ENCODE peak calls at places on chromosomes 12 and 14, in eight cellular contexts. H, Y, O, T, V, U, K and L are unnamed samples.

GRCh38 chr14:93716002-93716401 is 72.3 kb downstream of the PRIMA1 start:
- DNase-seq in H (no peak), Y (no peak), O (no peak), T (no peak), V (no peak), U (no peak), K (no peak), L (no peak)

GRCh38 chr14:101372894-101373640 is 188.2 kb upstream of the DIO3 start:
- DNase-seq in H (no peak), Y (no peak), O (no peak), T (peak), V (no peak), U (no peak), K (no peak), L (peak)

GRCh38 chr12:10636124-10636523 is 22.7 kb upstream of the MAGOHB start:
- DNase-seq in H (no peak), Y (peak), O (no peak), T (no peak), V (no peak), U (no peak), K (no peak), L (no peak)

GRCh38 chr14:26966942-26967341 is 369.1 kb upstream of the NOVA1 start:
- DNase-seq in H (peak), Y (peak), O (peak), T (no peak), V (peak), U (no peak), K (no peak), L (peak)

GRCh38 chr14:53032161-53032803 is 81.4 kb upstream of the FERMT2 start:
- DNase-seq in H (peak), Y (peak), O (no peak), T (no peak), V (no peak), U (no peak), K (no peak), L (no peak)

GRCh38 chr12:103667129-103667528 is 80.1 kb downstream of the STAB2 start:
- DNase-seq in H (no peak), Y (no peak), O (no peak), T (no peak), V (no peak), U (no peak), K (no peak), L (no peak)

GRCh38 chr12:117875652-117876491 is 92.9 kb downstream of the KSR2 start:
- DNase-seq in H (no peak), Y (no peak), O (no peak), T (no peak), V (no peak), U (peak), K (no peak), L (no peak)

GRCh38 chr12:85831327-85831990 is 4.8 kb downstream of the RASSF9 start:
- DNase-seq in H (no peak), Y (no peak), O (no peak), T (no peak), V (no peak), U (no peak), K (no peak), L (no peak)

GRCh38 chr12:116599285-116600122 is 40.3 kb downstream of the MAP1LC3B2 start:
- DNase-seq in H (peak), Y (peak), O (peak), T (peak), V (peak), U (peak), K (peak), L (peak)

GRCh38 chr14:52950898-52951729 is at the start of gene FERMT2:
- DNase-seq in H (peak), Y (peak), O (peak), T (peak), V (peak), U (peak), K (no peak), L (peak)

GRCh38 chr14:33062881-33063280 is 124.2 kb downstream of the NPAS3 start:
- DNase-seq in H (no peak), Y (no peak), O (no peak), T (no peak), V (no peak), U (no peak), K (no peak), L (no peak)

GRCh38 chr12:55797068-55797467 is 20.5 kb downstream of the SARNP start:
- DNase-seq in H (peak), Y (peak), O (no peak), T (no peak), V (no peak), U (no peak), K (no peak), L (no peak)

DNA sequence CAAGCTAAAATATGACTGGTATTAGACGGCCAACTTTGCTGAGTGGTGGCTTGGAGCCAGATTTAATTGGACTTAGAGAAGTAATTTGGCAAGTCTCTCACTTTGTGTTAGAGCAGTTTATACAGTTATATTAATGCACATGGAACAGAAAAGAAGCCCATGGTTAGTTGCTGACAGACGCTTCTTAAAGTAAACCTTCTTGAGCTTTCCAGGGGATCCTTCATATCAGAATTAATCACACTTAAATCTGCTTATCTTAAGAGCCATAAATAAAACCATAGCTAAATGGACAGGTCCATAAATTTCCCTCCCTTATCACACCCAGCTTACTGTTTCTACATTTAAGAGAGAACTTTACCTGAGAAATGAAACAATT is 9.6 kb downstream of the GSG1 start:
- DNase-seq in H (no peak), Y (no peak), O (no peak), T (no peak), V (no peak), U (no peak), K (no peak), L (no peak)
- H3K4me3 ChIP-seq in H (no peak), Y (no peak), O (no peak), T (no peak), V (no peak), U (no peak), K (no peak), L (no peak)

GRCh38 chr12:15982471-15982870 is 71.3 kb downstream of the DERA start:
- DNase-seq in H (peak), Y (no peak), O (no peak), T (no peak), V (no peak), U (no peak), K (no peak), L (no peak)
- TF ChIP-seq POLR2A in H (no peak), Y (no peak), O (no peak), T (no peak), V (no peak), U (no peak), K (no peak), L (no peak)

GRCh38 chr14:78048120-78048519 is 122.1 kb upstream of the NRXN3 start:
- DNase-seq in H (no peak), Y (no peak), O (no peak), T (no peak), V (no peak), U (no peak), K (no peak), L (no peak)

GRCh38 chr14:78043349-78043748 is 126.8 kb upstream of the NRXN3 start:
- DNase-seq in H (no peak), Y (no peak), O (no peak), T (no peak), V (no peak), U (no peak), K (no peak), L (no peak)
- H3K4me3 ChIP-seq in H (no peak), Y (no peak), O (no peak), T (no peak), V (no peak), U (no peak), K (no peak), L (no peak)

GRCh38 chr14:68546839-68547238 is 246.0 kb downstream of the ZFP36L1 start:
- DNase-seq in H (peak), Y (no peak), O (peak), T (peak), V (no peak), U (no peak), K (no peak), L (peak)

GRCh38 chr14:68548194-68549056 is 244.4 kb downstream of the ZFP36L1 start:
- DNase-seq in H (peak), Y (peak), O (peak), T (peak), V (peak), U (no peak), K (no peak), L (peak)

GRCh38 chr14:68549057-68549421 is 243.8 kb downstream of the ZFP36L1 start:
- DNase-seq in H (peak), Y (no peak), O (no peak), T (peak), V (no peak), U (no peak), K (no peak), L (no peak)

GRCh38 chr14:68549966-68550705 is 242.7 kb downstream of the ZFP36L1 start:
- DNase-seq in H (peak), Y (peak), O (no peak), T (no peak), V (no peak), U (no peak), K (no peak), L (no peak)

DNA sequence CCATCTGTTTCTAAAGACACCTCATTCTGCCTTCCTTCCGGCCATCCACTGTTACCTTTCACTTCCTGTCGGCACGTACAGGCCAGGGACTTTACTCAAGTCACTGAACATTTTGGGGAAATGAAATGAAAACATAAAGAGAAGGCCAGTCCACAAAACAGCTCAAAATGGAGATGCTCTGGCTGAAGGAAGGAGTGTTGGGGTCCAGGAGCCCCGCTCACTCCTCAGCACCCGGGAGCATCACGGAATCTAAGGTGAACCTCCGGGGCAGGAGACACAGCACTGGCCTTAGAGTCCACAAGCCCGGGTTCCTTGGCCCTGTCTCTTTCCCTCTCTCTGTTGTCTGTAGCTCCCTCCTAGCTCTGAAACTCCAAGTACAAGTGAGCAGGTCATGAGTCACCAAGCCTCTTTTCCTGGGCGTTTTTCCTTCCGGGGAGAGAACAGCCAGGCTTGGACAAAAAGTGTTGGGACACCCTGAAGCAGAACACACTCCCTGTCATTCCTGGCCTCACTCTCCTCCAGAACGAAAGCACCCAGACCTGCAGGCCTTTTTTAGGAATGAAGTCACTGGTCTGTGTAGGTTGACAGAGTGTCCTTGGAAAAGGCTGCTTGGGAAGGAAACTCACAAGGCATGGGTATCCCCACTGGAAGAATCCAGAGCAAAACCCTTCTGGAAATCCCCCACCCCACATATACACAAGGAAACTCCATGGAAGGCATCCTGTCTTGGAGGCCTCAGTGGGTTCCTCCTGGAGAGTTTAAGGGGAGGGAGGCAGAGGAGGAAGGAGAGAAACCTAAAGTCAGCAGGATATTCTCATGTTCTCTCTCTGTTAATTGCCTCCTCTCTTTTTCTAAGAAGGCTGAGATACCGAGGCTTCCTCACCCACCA is 245.3 kb downstream of the ZFP36L1 start:
- DNase-seq in H (peak), Y (peak), O (peak), T (peak), V (no peak), U (no peak), K (no peak), L (peak)
- TF ChIP-seq POLR2A in H (no peak), Y (no peak), O (peak), T (peak), V (no peak), U (no peak), K (no peak), L (no peak)

GRCh38 chr14:23612354-23612732 is 23.8 kb upstream of the DHRS2 start:
- DNase-seq in H (no peak), Y (no peak), O (no peak), T (no peak), V (no peak), U (no peak), K (no peak), L (no peak)

GRCh38 chr14:23610815-23611289 is 25.3 kb upstream of the DHRS2 start:
- DNase-seq in H (no peak), Y (no peak), O (no peak), T (no peak), V (no peak), U (no peak), K (no peak), L (no peak)

GRCh38 chr14:23614395-23614828 is 21.8 kb upstream of the DHRS2 start:
- DNase-seq in H (no peak), Y (no peak), O (no peak), T (no peak), V (no peak), U (no peak), K (no peak), L (no peak)

GRCh38 chr14:23613242-23614070 is 22.7 kb upstream of the DHRS2 start:
- DNase-seq in H (no peak), Y (no peak), O (no peak), T (no peak), V (no peak), U (no peak), K (no peak), L (no peak)

GRCh38 chr14:23612802-23613201 is 23.4 kb upstream of the DHRS2 start:
- DNase-seq in H (no peak), Y (no peak), O (no peak), T (no peak), V (no peak), U (no peak), K (no peak), L (peak)
- H3K4me3 ChIP-seq in H (no peak), Y (no peak), O (no peak), T (no peak), V (no peak), U (no peak), K (no peak), L (no peak)

DNA sequence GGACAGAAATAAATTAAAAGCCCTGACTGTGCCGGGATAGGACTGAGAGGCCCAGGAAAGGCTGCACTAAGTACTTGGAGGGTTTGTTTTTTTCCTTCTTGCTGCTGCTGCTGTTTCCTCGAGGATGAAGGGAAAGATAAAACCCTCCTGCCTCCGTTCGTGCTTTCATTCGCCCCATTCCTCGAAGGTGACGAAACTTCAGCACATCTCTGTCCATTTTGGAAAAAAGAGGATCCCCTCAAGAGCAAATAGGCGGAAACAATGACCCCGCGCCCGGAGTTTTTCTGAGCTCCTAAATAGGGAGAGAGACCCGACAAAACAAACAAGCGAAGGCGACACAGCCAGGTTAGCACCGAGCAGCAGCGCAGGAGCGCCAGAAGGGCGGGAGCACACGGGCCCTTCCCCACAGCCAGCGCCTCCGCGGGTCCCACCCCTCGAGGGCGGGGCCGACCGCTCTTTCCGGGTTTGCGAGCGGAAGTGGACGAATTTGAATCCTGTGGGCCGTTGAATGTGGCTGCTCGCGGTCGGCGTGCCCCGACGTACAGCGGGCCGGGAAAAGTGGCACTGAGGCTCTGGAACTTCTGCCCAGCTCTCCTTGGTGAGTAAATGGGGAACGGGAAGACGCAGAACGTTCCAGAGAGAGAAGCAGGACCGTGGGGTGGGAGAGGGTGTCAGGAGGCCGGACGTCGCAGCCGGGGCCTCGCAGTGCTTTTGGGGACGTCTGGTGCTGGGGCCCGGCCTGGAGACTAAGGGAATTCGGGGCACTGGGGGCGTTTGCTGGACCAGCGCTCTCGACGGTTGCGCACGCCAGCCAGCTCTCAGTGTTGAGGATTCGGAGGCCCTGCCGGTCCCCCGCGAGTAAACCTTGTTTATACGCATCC is at the start of gene G2E3:
- DNase-seq in H (peak), Y (peak), O (peak), T (peak), V (peak), U (peak), K (peak), L (peak)
- TF ChIP-seq POLR2A in H (peak), Y (peak), O (peak), T (peak), V (peak), U (peak), K (peak), L (no peak)

GRCh38 chr12:33670284-33670683 is 230.7 kb upstream of the SYT10 start:
- DNase-seq in H (no peak), Y (no peak), O (no peak), T (no peak), V (no peak), U (no peak), K (no peak), L (no peak)
- H3K4me3 ChIP-seq in H (no peak), Y (no peak), O (no peak), T (no peak), V (no peak), U (no peak), K (no peak), L (no peak)